ENCODE peak calls at places on chromosomes 16 and 17, in four cellular contexts. One of them, this sample, is unnamed.

GRCh38 chr17:76304226-76305134 is 3.6 kb downstream of the QRICH2 start:
- DNase-seq in CD8-positive, alpha-beta memory T cell: no peak
- DNase-seq in ascending aorta: no peak
- DNase-seq in heart right ventricle: no peak
- DNase-seq in this sample: no peak

GRCh38 chr17:49217651-49218413 is 7.3 kb downstream of the ABI3 start:
- DNase-seq in CD8-positive, alpha-beta memory T cell: peak; percentile 92
- DNase-seq in ascending aorta: peak; percentile 78
- DNase-seq in heart right ventricle: peak; percentile 50
- DNase-seq in this sample: peak; percentile 66

GRCh38 chr17:73571524-73572130 is 72.6 kb downstream of the SDK2 start:
- DNase-seq in CD8-positive, alpha-beta memory T cell: no peak
- DNase-seq in ascending aorta: no peak
- DNase-seq in heart right ventricle: no peak
- DNase-seq in this sample: no peak

GRCh38 chr16:69848635-69849545 is 86.8 kb downstream of the WWP2 start:
- DNase-seq in CD8-positive, alpha-beta memory T cell: no peak
- DNase-seq in ascending aorta: peak; percentile 97
- DNase-seq in heart right ventricle: peak; percentile 82
- DNase-seq in this sample: peak; percentile 63

GRCh38 chr17:57867126-57867525 is 17.3 kb upstream of the MRPS23 start:
- DNase-seq in CD8-positive, alpha-beta memory T cell: no peak
- DNase-seq in ascending aorta: no peak
- DNase-seq in heart right ventricle: no peak
- DNase-seq in this sample: no peak

GRCh38 chr17:7884581-7885356 is 3.8 kb upstream of the CHD3 start:
- DNase-seq in CD8-positive, alpha-beta memory T cell: peak; percentile 53
- DNase-seq in ascending aorta: no peak
- DNase-seq in heart right ventricle: peak; percentile 27
- DNase-seq in this sample: no peak

GRCh38 chr17:28076138-28076537 is 33.7 kb downstream of the NLK start:
- DNase-seq in CD8-positive, alpha-beta memory T cell: no peak
- DNase-seq in ascending aorta: no peak
- DNase-seq in heart right ventricle: no peak
- DNase-seq in this sample: no peak

GRCh38 chr17:82281502-82282238 is 8.2 kb upstream of the CSNK1D start:
- DNase-seq in CD8-positive, alpha-beta memory T cell: no peak
- DNase-seq in ascending aorta: no peak
- DNase-seq in heart right ventricle: no peak
- DNase-seq in this sample: peak; percentile 80

GRCh38 chr17:75738218-75738802 is 17.1 kb downstream of the ITGB4 start:
- DNase-seq in CD8-positive, alpha-beta memory T cell: no peak
- DNase-seq in ascending aorta: no peak
- DNase-seq in heart right ventricle: no peak
- DNase-seq in this sample: no peak

GRCh38 chr16:55759983-55760664 is 72.8 kb downstream of the CES1 start:
- DNase-seq in CD8-positive, alpha-beta memory T cell: no peak
- DNase-seq in ascending aorta: no peak
- DNase-seq in heart right ventricle: no peak
- DNase-seq in this sample: peak; percentile 56

GRCh38 chr17:7745748-7746470 is 28.4 kb downstream of the DNAH2 start:
- DNase-seq in CD8-positive, alpha-beta memory T cell: no peak
- DNase-seq in ascending aorta: peak; percentile 76
- DNase-seq in heart right ventricle: no peak
- DNase-seq in this sample: no peak

GRCh38 chr17:2683912-2684311 is 27.7 kb downstream of the CLUH start:
- DNase-seq in CD8-positive, alpha-beta memory T cell: no peak
- DNase-seq in ascending aorta: peak; percentile 30
- DNase-seq in heart right ventricle: no peak
- DNase-seq in this sample: peak; percentile 35

GRCh38 chr17:74429604-74430384 is 2.1 kb upstream of the GPRC5C start:
- DNase-seq in CD8-positive, alpha-beta memory T cell: no peak
- DNase-seq in ascending aorta: no peak
- DNase-seq in heart right ventricle: no peak
- DNase-seq in this sample: peak; percentile 69

GRCh38 chr16:27816561-27816960 is 247.0 kb downstream of the GSG1L start:
- DNase-seq in CD8-positive, alpha-beta memory T cell: no peak
- DNase-seq in ascending aorta: no peak
- DNase-seq in heart right ventricle: no peak
- DNase-seq in this sample: no peak

GRCh38 chr16:4015991-4016325 is 100.3 kb downstream of the ADCY9 start:
- DNase-seq in CD8-positive, alpha-beta memory T cell: no peak
- DNase-seq in ascending aorta: no peak
- DNase-seq in heart right ventricle: no peak
- DNase-seq in this sample: no peak

GRCh38 chr17:80962356-80963329 is 29.0 kb upstream of the CHMP6 start:
- DNase-seq in CD8-positive, alpha-beta memory T cell: no peak
- DNase-seq in ascending aorta: no peak
- DNase-seq in heart right ventricle: no peak
- DNase-seq in this sample: no peak

GRCh38 chr16:67967956-67968439 is 439 bp downstream of the SLC12A4 start:
- DNase-seq in CD8-positive, alpha-beta memory T cell: peak; percentile 16
- DNase-seq in ascending aorta: peak; percentile 76
- DNase-seq in heart right ventricle: peak; percentile 68
- DNase-seq in this sample: no peak

GRCh38 chr16:1146409-1146808 is 6.5 kb upstream of the CACNA1H start:
- DNase-seq in CD8-positive, alpha-beta memory T cell: no peak
- DNase-seq in ascending aorta: no peak
- DNase-seq in heart right ventricle: no peak
- DNase-seq in this sample: no peak

GRCh38 chr17:76240461-76241204 is at the start of gene RNF157:
- DNase-seq in CD8-positive, alpha-beta memory T cell: peak; percentile 74
- DNase-seq in ascending aorta: peak; percentile 76
- DNase-seq in heart right ventricle: peak; percentile 69
- DNase-seq in this sample: peak; percentile 70

GRCh38 chr17:63702223-63702577 is 2.3 kb upstream of the LIMD2 start:
- DNase-seq in CD8-positive, alpha-beta memory T cell: no peak
- DNase-seq in ascending aorta: peak; percentile 58
- DNase-seq in heart right ventricle: no peak
- DNase-seq in this sample: no peak

GRCh38 chr16:31876955-31877828 is 3.6 kb downstream of the ZNF267 start:
- DNase-seq in CD8-positive, alpha-beta memory T cell: peak; percentile 25
- DNase-seq in ascending aorta: no peak
- DNase-seq in heart right ventricle: no peak
- DNase-seq in this sample: peak; percentile 43

GRCh38 chr17:61485067-61485775 is 33.0 kb downstream of the TBX4 start:
- DNase-seq in CD8-positive, alpha-beta memory T cell: no peak
- DNase-seq in ascending aorta: peak; percentile 49
- DNase-seq in heart right ventricle: no peak
- DNase-seq in this sample: no peak

GRCh38 chr16:61530697-61531096 is 505.5 kb downstream of the CDH8 start:
- DNase-seq in CD8-positive, alpha-beta memory T cell: no peak
- DNase-seq in ascending aorta: no peak
- DNase-seq in heart right ventricle: no peak
- DNase-seq in this sample: no peak

GRCh38 chr17:73013816-73014663 is 78.4 kb downstream of the SLC39A11 start:
- DNase-seq in CD8-positive, alpha-beta memory T cell: no peak
- DNase-seq in ascending aorta: no peak
- DNase-seq in heart right ventricle: no peak
- DNase-seq in this sample: no peak

GRCh38 chr16:1042076-1042744 is 30.3 kb upstream of the SSTR5 start:
- DNase-seq in CD8-positive, alpha-beta memory T cell: no peak
- DNase-seq in ascending aorta: no peak
- DNase-seq in heart right ventricle: no peak
- DNase-seq in this sample: no peak

GRCh38 chr17:77125432-77125901 is 15.3 kb upstream of the SEC14L1 start:
- DNase-seq in CD8-positive, alpha-beta memory T cell: no peak
- DNase-seq in ascending aorta: no peak
- DNase-seq in heart right ventricle: no peak
- DNase-seq in this sample: no peak

GRCh38 chr17:6248061-6248460 is 177.9 kb downstream of the WSCD1 start:
- DNase-seq in CD8-positive, alpha-beta memory T cell: no peak
- DNase-seq in ascending aorta: no peak
- DNase-seq in heart right ventricle: no peak
- DNase-seq in this sample: no peak

GRCh38 chr16:13997526-13997925 is 73.6 kb upstream of the MRTFB start:
- DNase-seq in CD8-positive, alpha-beta memory T cell: no peak
- DNase-seq in ascending aorta: peak; percentile 44
- DNase-seq in heart right ventricle: no peak
- DNase-seq in this sample: no peak

GRCh38 chr17:77391668-77392375 is 251.1 kb downstream of the SEC14L1 start:
- DNase-seq in CD8-positive, alpha-beta memory T cell: no peak
- DNase-seq in ascending aorta: peak; percentile 88
- DNase-seq in heart right ventricle: no peak
- DNase-seq in this sample: no peak

GRCh38 chr17:16435951-16436886 is 20.8 kb downstream of the TRPV2 start:
- DNase-seq in CD8-positive, alpha-beta memory T cell: no peak
- DNase-seq in ascending aorta: no peak
- DNase-seq in heart right ventricle: no peak
- DNase-seq in this sample: no peak

GRCh38 chr17:79852748-79853147 is 13.5 kb upstream of the CBX4 start:
- DNase-seq in CD8-positive, alpha-beta memory T cell: no peak
- DNase-seq in ascending aorta: no peak
- DNase-seq in heart right ventricle: no peak
- DNase-seq in this sample: peak; percentile 88

GRCh38 chr16:89067677-89068076 is 26.0 kb upstream of the ACSF3 start:
- DNase-seq in CD8-positive, alpha-beta memory T cell: no peak
- DNase-seq in ascending aorta: no peak
- DNase-seq in heart right ventricle: no peak
- DNase-seq in this sample: no peak
- H3K27me3 ChIP-seq in CD8-positive, alpha-beta memory T cell: no peaks in the 10 kb centered on the region
- H3K27me3 ChIP-seq in ascending aorta: no peaks in the 10 kb centered on the region
- H3K27me3 ChIP-seq in heart right ventricle: peaks cover 62% of the 10 kb centered on the region
- H3K27me3 ChIP-seq in this sample: peaks cover 3% of the 10 kb centered on the region

GRCh38 chr16:35743101-35743692 is 2283.8 kb downstream of the TP53TG3F start:
- DNase-seq in CD8-positive, alpha-beta memory T cell: no peak
- DNase-seq in ascending aorta: no peak
- DNase-seq in heart right ventricle: no peak
- DNase-seq in this sample: no peak
- H3K9me3 ChIP-seq in CD8-positive, alpha-beta memory T cell: no peaks in the 10 kb centered on the region
- H3K9me3 ChIP-seq in ascending aorta: no peaks in the 10 kb centered on the region
- H3K9me3 ChIP-seq in heart right ventricle: no peaks in the 10 kb centered on the region
- H3K9me3 ChIP-seq in this sample: peaks cover 8% of the 10 kb centered on the region

DNA sequence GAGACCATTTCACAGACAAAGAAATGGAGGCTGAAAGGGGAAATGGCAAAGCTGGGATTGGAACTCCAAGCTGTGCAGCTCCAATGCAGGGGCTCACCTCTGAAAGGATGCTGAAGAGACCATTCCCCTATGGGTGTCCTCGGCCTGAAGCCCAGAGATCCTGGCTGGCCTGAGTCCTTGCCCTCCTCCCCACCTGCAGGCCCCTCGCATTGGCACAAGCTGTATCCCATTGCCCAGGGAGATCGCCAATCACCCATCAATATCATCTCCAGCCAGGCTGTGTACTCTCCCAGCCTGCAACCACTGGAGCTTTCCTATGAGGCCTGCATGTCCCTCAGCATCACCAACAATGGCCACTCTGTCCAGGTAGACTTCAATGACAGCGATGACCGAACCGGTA is 2.6 kb downstream of the CA7 start:
- DNase-seq in CD8-positive, alpha-beta memory T cell: no peak
- DNase-seq in ascending aorta: peak; percentile 39
- DNase-seq in heart right ventricle: no peak
- DNase-seq in this sample: no peak
- H3K27me3 ChIP-seq in CD8-positive, alpha-beta memory T cell: peaks cover 15% of the 10 kb centered on the region
- H3K27me3 ChIP-seq in ascending aorta: peaks cover 15% of the 10 kb centered on the region
- H3K27me3 ChIP-seq in heart right ventricle: peaks cover 40% of the 10 kb centered on the region
- H3K27me3 ChIP-seq in this sample: peaks cover 10% of the 10 kb centered on the region

DNA sequence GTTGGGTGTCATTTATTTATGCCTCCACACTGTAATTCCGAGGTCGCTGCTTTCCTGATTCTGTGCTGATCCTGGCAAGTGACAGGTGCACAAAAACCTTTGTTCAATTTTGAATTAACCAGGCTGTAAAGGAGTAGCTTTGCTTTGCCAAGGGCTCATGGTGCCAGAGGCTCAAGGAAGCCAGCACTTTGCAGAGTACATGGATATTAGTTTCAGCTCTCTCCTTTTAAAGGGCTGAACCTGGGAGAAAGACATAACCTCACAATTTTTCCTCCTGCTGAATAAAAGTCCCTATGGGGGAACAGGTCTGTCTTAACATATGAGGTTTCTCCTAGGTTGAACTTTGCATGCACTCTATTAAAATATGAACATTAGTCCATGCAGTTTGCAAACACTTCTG is 227.6 kb upstream of the WSB1 start:
- DNase-seq in CD8-positive, alpha-beta memory T cell: no peak
- DNase-seq in ascending aorta: no peak
- DNase-seq in heart right ventricle: no peak
- DNase-seq in this sample: no peak
- H3K9me3 ChIP-seq in CD8-positive, alpha-beta memory T cell: no peaks in the 10 kb centered on the region
- H3K9me3 ChIP-seq in ascending aorta: no peaks in the 10 kb centered on the region
- H3K9me3 ChIP-seq in heart right ventricle: no peaks in the 10 kb centered on the region
- H3K9me3 ChIP-seq in this sample: no peaks in the 10 kb centered on the region

GRCh38 chr17:70871180-70871818 is 702.0 kb downstream of the KCNJ2 start:
- DNase-seq in CD8-positive, alpha-beta memory T cell: no peak
- DNase-seq in ascending aorta: no peak
- DNase-seq in heart right ventricle: no peak
- DNase-seq in this sample: peak; percentile 79

GRCh38 chr17:70869402-70870085 is 700.2 kb downstream of the KCNJ2 start:
- DNase-seq in CD8-positive, alpha-beta memory T cell: no peak
- DNase-seq in ascending aorta: no peak
- DNase-seq in heart right ventricle: no peak
- DNase-seq in this sample: no peak

GRCh38 chr17:70875729-70876344 is 706.5 kb downstream of the KCNJ2 start:
- DNase-seq in CD8-positive, alpha-beta memory T cell: no peak
- DNase-seq in ascending aorta: no peak
- DNase-seq in heart right ventricle: no peak
- DNase-seq in this sample: no peak

GRCh38 chr17:70868134-70868533 is 698.8 kb downstream of the KCNJ2 start:
- DNase-seq in CD8-positive, alpha-beta memory T cell: no peak
- DNase-seq in ascending aorta: no peak
- DNase-seq in heart right ventricle: no peak
- DNase-seq in this sample: peak; percentile 73

GRCh38 chr17:70872194-70872593 is 702.9 kb downstream of the KCNJ2 start:
- DNase-seq in CD8-positive, alpha-beta memory T cell: no peak
- DNase-seq in ascending aorta: no peak
- DNase-seq in heart right ventricle: no peak
- DNase-seq in this sample: no peak
- H3K27me3 ChIP-seq in CD8-positive, alpha-beta memory T cell: no peaks in the 10 kb centered on the region
- H3K27me3 ChIP-seq in ascending aorta: no peaks in the 10 kb centered on the region
- H3K27me3 ChIP-seq in heart right ventricle: no peaks in the 10 kb centered on the region
- H3K27me3 ChIP-seq in this sample: no peaks in the 10 kb centered on the region